ENCODE peak calls at places on chromosomes 11 and 22, in six cellular contexts. R is left ventricle myocardium inferior, L is kidney, C is SJSA1, Z is ELR, A is B cell. G is an unnamed sample.

GRCh38 chr22:37187891-37188761 is at the start of gene C1QTNF6:
- DNase-seq in R (peak; percentile 56), L (peak; percentile 94), C (no peak), Z (peak; percentile 64), A (no peak), G (no peak)

GRCh38 chr11:85647604-85648299 is at the start of gene TMEM126A:
- DNase-seq in R (peak; percentile 92), L (peak; percentile 96), C (peak; percentile 64), Z (peak; percentile 86), A (peak; percentile 88), G (peak; percentile 64)

GRCh38 chr11:114953039-114953438 is 274.7 kb downstream of the NXPE2 start:
- DNase-seq in R (no peak), L (no peak), C (no peak), Z (no peak), A (no peak), G (no peak)

GRCh38 chr22:45164217-45165123 is 745 bp downstream of the NUP50 start:
- DNase-seq in R (peak; percentile 24), L (peak; percentile 87), C (no peak), Z (peak; percentile 33), A (no peak), G (no peak)

GRCh38 chr11:79400206-79400605 is 40.6 kb downstream of the TENM4 start:
- DNase-seq in R (no peak), L (no peak), C (no peak), Z (no peak), A (no peak), G (no peak)

GRCh38 chr11:131851951-131852350 is 481.5 kb downstream of the NTM start:
- DNase-seq in R (no peak), L (no peak), C (no peak), Z (no peak), A (no peak), G (no peak)

GRCh38 chr11:62186195-62186594 is 3.8 kb upstream of the SCGB1D1 start:
- DNase-seq in R (peak; percentile 29), L (no peak), C (peak; percentile 40), Z (no peak), A (no peak), G (no peak)

GRCh38 chr11:116132273-116132978 is 628.2 kb upstream of the CADM1 start:
- DNase-seq in R (no peak), L (no peak), C (no peak), Z (no peak), A (no peak), G (no peak)

G was measured in GM12878.